ENCODE peak calls at places on chromosomes 13 and 19, in eight cellular contexts. M, G, Q, N, D, V, H and E are unnamed samples.

GRCh38 chr13:101026328-101026727 is 351.7 kb upstream of the TMTC4 start:
- ATAC-seq in V (no peak), N (no peak), H (no peak), G (no peak), Q (no peak), D (no peak), M (no peak), E (no peak)

GRCh38 chr13:79463604-79464003 is 17.4 kb upstream of the NDFIP2 start:
- ATAC-seq in D (no peak), Q (no peak), G (no peak), N (no peak), V (no peak), H (no peak), M (no peak), E (no peak)

GRCh38 chr13:99361197-99361596 is 54.0 kb upstream of the GPR183 start:
- ATAC-seq in N (no peak), M (no peak), H (no peak), Q (no peak), V (no peak), D (no peak), G (no peak), E (no peak)

GRCh38 chr19:15101479-15102082 is 5.6 kb upstream of the SYDE1 start:
- ATAC-seq in N (peak), D (peak), V (peak), Q (peak), H (peak), M (peak), G (peak), E (no peak)

GRCh38 chr13:81779896-81780295 is 1439.0 kb upstream of the SPRY2 start:
- ATAC-seq in V (no peak), D (no peak), H (no peak), N (no peak), Q (no peak), G (no peak), M (no peak), E (no peak)

GRCh38 chr19:3710265-3710812 is 2.2 kb downstream of the TJP3 start:
- ATAC-seq in H (peak), G (peak), N (peak), Q (peak), M (peak), V (peak), D (peak), E (peak)

GRCh38 chr13:51201886-51202285 is 20.3 kb upstream of the FAM124A start:
- ATAC-seq in N (no peak), D (no peak), M (no peak), H (no peak), G (no peak), V (no peak), Q (no peak), E (no peak)

GRCh38 chr13:28297341-28297740 is 159.0 kb downstream of the PAN3 start:
- ATAC-seq in D (peak), Q (no peak), N (no peak), V (no peak), G (no peak), M (no peak), H (peak), E (no peak)

GRCh38 chr13:29810898-29811297 is 39.5 kb downstream of the UBL3 start:
- ATAC-seq in H (no peak), V (no peak), N (no peak), D (peak), G (no peak), Q (no peak), M (no peak), E (no peak)

GRCh38 chr13:77860621-77861020 is 58.0 kb downstream of the EDNRB start:
- ATAC-seq in D (no peak), Q (no peak), V (no peak), G (no peak), H (no peak), N (no peak), M (no peak), E (no peak)

GRCh38 chr13:114064516-114065140 is 67.8 kb downstream of the RASA3 start:
- ATAC-seq in G (no peak), N (peak), H (peak), V (peak), M (peak), Q (peak), D (peak), E (peak)

GRCh38 chr13:27200413-27201066 is 28.9 kb upstream of the USP12 start:
- ATAC-seq in V (no peak), G (no peak), N (no peak), D (no peak), H (no peak), M (no peak), Q (no peak), E (no peak)

GRCh38 chr13:50566646-50567045 is 276.8 kb downstream of the DLEU7 start:
- ATAC-seq in Q (no peak), V (no peak), M (no peak), D (no peak), N (no peak), H (no peak), G (no peak), E (no peak)

GRCh38 chr13:46553521-46553885 is 533 bp downstream of the LRCH1 start:
- ATAC-seq in G (peak), H (peak), M (peak), V (peak), Q (no peak), N (peak), D (peak), E (no peak)

GRCh38 chr13:111210488-111210887 is 95.4 kb downstream of the ARHGEF7 start:
- ATAC-seq in D (no peak), G (no peak), Q (peak), H (peak), M (peak), V (peak), N (no peak), E (peak)

GRCh38 chr19:57302020-57302465 is 18.2 kb upstream of the ZNF543 start:
- ATAC-seq in Q (peak), M (peak), N (peak), D (peak), V (peak), H (peak), G (peak), E (no peak)

GRCh38 chr19:15265849-15266248 is 33.6 kb upstream of the EPHX3 start:
- ATAC-seq in D (no peak), N (no peak), G (no peak), M (no peak), H (no peak), Q (peak), V (peak), E (peak)

GRCh38 chr19:14091885-14092462 is 1.4 kb upstream of the SAMD1 start:
- ATAC-seq in N (peak), D (peak), H (peak), G (peak), Q (no peak), V (no peak), M (no peak), E (no peak)

GRCh38 chr19:54266133-54266532 is 9.1 kb upstream of the LILRB5 start:
- ATAC-seq in D (peak), G (peak), H (peak), N (peak), V (peak), M (peak), Q (peak), E (no peak)

GRCh38 chr19:4581381-4582111 is 22.1 kb upstream of the SEMA6B start:
- ATAC-seq in M (peak), V (peak), Q (no peak), G (no peak), D (no peak), H (no peak), N (peak), E (no peak)

GRCh38 chr13:45933203-45934014 is 81.9 kb upstream of the SIAH3 start:
- ATAC-seq in G (no peak), H (no peak), N (no peak), D (no peak), M (no peak), Q (no peak), V (no peak), E (no peak)

GRCh38 chr13:40383132-40383531 is 283.3 kb downstream of the FOXO1 start:
- ATAC-seq in M (no peak), G (peak), Q (no peak), V (no peak), D (peak), H (peak), N (no peak), E (no peak)

DNA sequence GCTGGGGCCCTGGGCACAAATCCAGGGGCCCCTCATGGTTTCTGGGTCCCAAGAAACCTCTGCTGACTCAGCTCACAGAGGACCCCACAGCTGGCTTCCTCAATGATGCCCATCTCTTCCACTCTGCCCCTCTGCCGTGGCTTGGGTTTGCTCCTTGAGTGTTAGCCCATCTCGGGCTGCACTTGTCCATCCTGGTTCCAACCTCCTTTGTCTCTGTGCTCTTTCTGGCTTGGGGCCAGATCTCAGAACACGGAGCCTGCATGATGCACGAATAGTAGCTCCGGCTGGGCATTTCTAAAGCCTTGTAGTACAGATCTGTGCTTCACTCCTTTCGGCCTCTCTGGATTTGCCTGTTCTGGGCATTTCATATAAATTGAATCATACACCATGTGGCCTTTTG is 53.8 kb downstream of the F2RL3 start:
- ATAC-seq in V (no peak), G (no peak), Q (no peak), N (no peak), D (no peak), H (no peak), M (no peak), E (no peak)
- TF ChIP-seq POLR2AphosphoS5 in V (no peak), G (no peak), Q (no peak), N (no peak), D (no peak), H (no peak), M (no peak), E (no peak)

DNA sequence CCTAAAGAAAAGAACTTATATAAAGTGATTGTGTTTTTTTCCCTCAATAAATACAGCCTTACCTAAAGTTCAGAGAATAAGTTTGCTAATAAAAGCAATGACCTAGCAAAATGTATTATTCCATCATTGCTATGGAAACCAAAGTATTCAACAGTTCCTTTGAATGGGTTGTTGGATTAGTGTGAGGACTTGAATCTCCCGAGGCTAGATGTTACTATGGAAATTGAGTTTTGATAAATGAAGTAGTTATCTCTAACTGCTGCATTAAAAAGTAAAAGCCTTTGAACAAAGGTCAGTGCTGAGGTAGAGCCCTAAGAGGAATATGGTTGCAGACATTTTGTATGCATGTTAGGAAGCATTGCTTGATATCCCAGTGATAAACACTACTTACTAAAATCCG is 6.2 kb downstream of the KLF5 start:
- ATAC-seq in M (no peak), G (no peak), Q (no peak), H (no peak), N (no peak), D (no peak), V (no peak), E (no peak)
- TF ChIP-seq POLR2AphosphoS5 in M (no peak), G (no peak), Q (no peak), H (no peak), N (no peak), D (no peak), V (no peak), E (no peak)

GRCh38 chr19:1243768-1244692 is 2.5 kb downstream of the ATP5F1D start:
- ATAC-seq in V (peak), N (peak), H (peak), Q (peak), M (peak), D (peak), G (peak), E (peak)
- TF ChIP-seq POLR2AphosphoS5 in V (no peak), N (no peak), H (no peak), Q (peak), M (peak), D (no peak), G (no peak), E (peak)

DNA sequence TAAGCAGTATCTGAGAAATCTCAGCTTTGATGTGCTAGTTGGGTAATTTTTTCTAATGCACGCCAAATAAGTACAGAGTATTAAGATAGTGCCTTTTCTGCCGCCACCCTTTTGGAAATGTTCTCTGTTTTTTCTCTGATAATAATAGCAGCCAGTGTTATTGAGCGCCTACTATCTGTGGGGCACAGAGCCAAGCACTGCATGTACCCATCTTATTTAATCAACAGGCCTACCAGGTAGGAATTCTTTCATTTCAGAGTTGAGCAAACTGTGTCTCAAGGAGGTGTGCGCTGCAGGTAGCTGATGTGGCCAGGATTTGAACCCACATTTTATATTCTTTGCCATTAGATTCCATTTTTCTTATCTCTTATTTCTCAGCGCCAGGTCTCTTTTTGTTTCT is 1.4 kb downstream of the EPN1 start:
- ATAC-seq in N (no peak), G (no peak), Q (no peak), H (no peak), D (no peak), V (no peak), M (no peak), E (no peak)
- TF ChIP-seq POLR2AphosphoS5 in N (no peak), G (no peak), Q (no peak), H (no peak), D (no peak), V (no peak), M (no peak), E (no peak)